ENCODE peak calls at places on chromosome 17, in five cellular contexts. One of them, this sample, is unnamed.

GRCh38 chr17:14301761-14302401 is 1.0 kb downstream of the HS3ST3B1 start:
- DNase-seq in GM12878: no peak
- DNase-seq in K562: peak
- DNase-seq in colonic mucosa: peak
- DNase-seq in NT2/D1: no peak
- DNase-seq in this sample: peak

GRCh38 chr17:28405632-28406477 is at the start of gene SLC46A1:
- DNase-seq in GM12878: no peak
- DNase-seq in NT2/D1: no peak
- DNase-seq in K562: peak
- DNase-seq in colonic mucosa: peak
- DNase-seq in this sample: no peak

GRCh38 chr17:32484628-32485027 is 2.2 kb upstream of the CDK5R1 start:
- DNase-seq in colonic mucosa: no peak
- DNase-seq in K562: no peak
- DNase-seq in GM12878: no peak
- DNase-seq in NT2/D1: no peak
- DNase-seq in this sample: no peak

GRCh38 chr17:2412561-2413021 is 11.7 kb upstream of the MNT start:
- DNase-seq in NT2/D1: no peak
- DNase-seq in K562: no peak
- DNase-seq in GM12878: no peak
- DNase-seq in colonic mucosa: no peak
- DNase-seq in this sample: no peak

GRCh38 chr17:50471009-50471905 is 2.6 kb upstream of the CHAD start:
- DNase-seq in colonic mucosa: peak
- DNase-seq in NT2/D1: no peak
- DNase-seq in K562: no peak
- DNase-seq in GM12878: no peak
- DNase-seq in this sample: no peak

GRCh38 chr17:79707931-79708891 is 22.5 kb upstream of the ENPP7 start:
- DNase-seq in K562: peak
- DNase-seq in NT2/D1: no peak
- DNase-seq in GM12878: no peak
- DNase-seq in colonic mucosa: peak
- DNase-seq in this sample: peak

GRCh38 chr17:52824542-52824941 is 666.0 kb upstream of the CA10 start:
- DNase-seq in K562: no peak
- DNase-seq in GM12878: no peak
- DNase-seq in NT2/D1: no peak
- DNase-seq in colonic mucosa: peak
- DNase-seq in this sample: no peak

GRCh38 chr17:67995568-67996191 is 589 bp downstream of the C17orf58 start:
- DNase-seq in colonic mucosa: peak
- DNase-seq in GM12878: no peak
- DNase-seq in NT2/D1: no peak
- DNase-seq in K562: no peak
- DNase-seq in this sample: no peak

GRCh38 chr17:66438101-66438500 is 135.7 kb downstream of the PRKCA start:
- DNase-seq in K562: no peak
- DNase-seq in NT2/D1: no peak
- DNase-seq in colonic mucosa: no peak
- DNase-seq in GM12878: no peak
- DNase-seq in this sample: no peak

GRCh38 chr17:7745748-7746470 is 28.4 kb downstream of the DNAH2 start:
- DNase-seq in K562: no peak
- DNase-seq in colonic mucosa: no peak
- DNase-seq in NT2/D1: no peak
- DNase-seq in GM12878: no peak
- DNase-seq in this sample: no peak

GRCh38 chr17:74147436-74147835 is 56.0 kb upstream of the RPL38 start:
- DNase-seq in GM12878: no peak
- DNase-seq in K562: no peak
- DNase-seq in NT2/D1: no peak
- DNase-seq in colonic mucosa: no peak
- DNase-seq in this sample: no peak

GRCh38 chr17:37429442-37429841 is 22.8 kb downstream of the TADA2A start:
- DNase-seq in NT2/D1: no peak
- DNase-seq in GM12878: no peak
- DNase-seq in colonic mucosa: no peak
- DNase-seq in K562: no peak
- DNase-seq in this sample: no peak

GRCh38 chr17:37432671-37433070 is 26.0 kb downstream of the TADA2A start:
- DNase-seq in K562: no peak
- DNase-seq in GM12878: no peak
- DNase-seq in NT2/D1: no peak
- DNase-seq in colonic mucosa: no peak
- DNase-seq in this sample: no peak

GRCh38 chr17:37429039-37429438 is 22.4 kb downstream of the TADA2A start:
- DNase-seq in NT2/D1: no peak
- DNase-seq in colonic mucosa: no peak
- DNase-seq in GM12878: no peak
- DNase-seq in K562: no peak
- DNase-seq in this sample: no peak

GRCh38 chr17:37425268-37425667 is 18.6 kb downstream of the TADA2A start:
- DNase-seq in colonic mucosa: no peak
- DNase-seq in NT2/D1: no peak
- DNase-seq in GM12878: no peak
- DNase-seq in K562: no peak
- DNase-seq in this sample: no peak

GRCh38 chr17:37430051-37430591 is 23.4 kb downstream of the TADA2A start:
- DNase-seq in GM12878: no peak
- DNase-seq in K562: no peak
- DNase-seq in colonic mucosa: no peak
- DNase-seq in NT2/D1: no peak
- DNase-seq in this sample: no peak
- H3K9ac ChIP-seq in GM12878: no peak
- H3K9ac ChIP-seq in K562: no peak
- H3K9ac ChIP-seq in colonic mucosa: no peak
- H3K9ac ChIP-seq in NT2/D1: no peak
- H3K9ac ChIP-seq in this sample: no peak

DNA sequence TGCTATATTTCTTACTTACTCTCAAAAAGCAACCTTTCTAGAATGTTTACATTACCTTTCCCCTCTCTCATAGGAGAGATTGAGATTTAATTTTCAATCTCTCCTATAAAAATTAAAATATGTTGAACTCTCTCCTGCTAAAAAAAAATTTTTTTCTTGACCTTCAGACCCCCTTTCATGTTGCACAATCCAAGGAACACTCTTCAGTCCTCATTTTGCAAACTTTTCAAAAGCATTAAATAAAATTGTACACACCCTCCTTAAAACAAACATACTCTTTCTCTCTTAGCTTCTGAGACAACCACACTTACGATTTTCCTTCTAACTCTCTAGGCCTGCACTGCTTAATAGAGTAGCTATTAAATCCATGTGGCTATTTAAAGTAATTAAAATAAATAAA is 8.6 kb upstream of the ABCA6 start:
- DNase-seq in NT2/D1: no peak
- DNase-seq in K562: no peak
- DNase-seq in colonic mucosa: no peak
- DNase-seq in GM12878: no peak
- DNase-seq in this sample: no peak
- H3K9ac ChIP-seq in NT2/D1: no peak
- H3K9ac ChIP-seq in K562: no peak
- H3K9ac ChIP-seq in colonic mucosa: no peak
- H3K9ac ChIP-seq in GM12878: no peak
- H3K9ac ChIP-seq in this sample: no peak

GRCh38 chr17:39599006-39599664 is 8.6 kb downstream of the NEUROD2 start:
- DNase-seq in colonic mucosa: no peak
- DNase-seq in NT2/D1: no peak
- DNase-seq in K562: no peak
- DNase-seq in GM12878: no peak
- DNase-seq in this sample: no peak
- H3K9ac ChIP-seq in colonic mucosa: no peak
- H3K9ac ChIP-seq in NT2/D1: no peak
- H3K9ac ChIP-seq in K562: peak
- H3K9ac ChIP-seq in GM12878: no peak
- H3K9ac ChIP-seq in this sample: no peak

DNA sequence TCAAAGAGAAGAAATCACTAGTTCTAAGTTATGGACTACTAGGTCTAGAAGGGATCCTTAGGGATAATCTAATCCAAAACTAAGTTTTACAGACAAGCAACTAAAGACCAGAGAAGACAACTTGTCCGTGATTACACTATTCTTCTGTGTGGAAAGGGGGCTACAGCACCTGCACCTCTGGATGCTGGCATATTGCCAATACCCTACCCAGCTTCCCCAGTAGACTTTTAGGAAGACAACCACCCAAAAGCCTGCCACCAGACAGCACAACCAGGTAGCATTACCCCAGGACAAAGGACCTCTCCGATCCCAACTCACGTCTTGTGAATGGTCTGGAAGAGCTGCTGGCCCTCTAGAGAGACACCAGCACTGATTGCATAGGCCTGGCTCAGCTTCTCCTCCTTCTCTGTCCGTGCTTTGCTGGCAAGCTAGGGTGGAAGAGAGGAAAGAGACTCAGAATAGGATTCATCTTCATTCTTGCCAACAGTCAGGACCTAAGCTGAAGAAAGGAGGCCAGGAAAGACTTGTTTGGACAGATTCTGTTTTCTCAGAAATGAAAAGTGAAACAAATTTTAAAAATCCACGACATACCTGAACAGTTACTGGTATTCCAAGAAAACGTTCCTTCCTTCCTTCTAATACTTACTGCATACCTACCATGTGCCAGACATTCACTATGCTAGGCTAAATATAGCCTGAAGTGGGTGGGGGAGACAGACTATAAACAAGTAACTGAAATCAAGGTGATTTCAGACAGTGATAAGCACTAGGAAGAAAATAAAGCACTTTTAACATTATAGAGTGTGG is 25.3 kb upstream of the TMEM101 start:
- DNase-seq in colonic mucosa: no peak
- DNase-seq in NT2/D1: no peak
- DNase-seq in GM12878: no peak
- DNase-seq in K562: no peak
- DNase-seq in this sample: no peak
- H3K9ac ChIP-seq in colonic mucosa: no peak
- H3K9ac ChIP-seq in NT2/D1: no peak
- H3K9ac ChIP-seq in GM12878: no peak
- H3K9ac ChIP-seq in K562: no peak
- H3K9ac ChIP-seq in this sample: no peak

This sample was measured in DND-41.